ENCODE peak calls at places on chromosomes 2 and 18, in eight cellular contexts. L is Kasumi-1; E is NCI-H2171 treated with DMSO at 0.1 percent for 48 hours; H is GM03348; P is NCI-H1105 treated with DMSO at 0.1 percent for 48 hours; S is SK-MEL-5; N is activated CD8-positive, alpha-beta memory T cell treated with anti-CD3 and anti-CD28 coated beads for 48 hours; F is upper lobe of right lung. W is an unnamed sample.

GRCh38 chr2:47519604-47520301 is 116.8 kb downstream of the MSH2 start:
- DNase-seq in L (no peak), F (no peak), S (no peak), H (no peak), E (peak), P (no peak), N (no peak), W (no peak)

GRCh38 chr18:57107141-57107832 is 39.6 kb upstream of the BOD1L2 start:
- DNase-seq in N (no peak), E (no peak), F (no peak), L (peak), P (no peak), H (peak), S (peak), W (no peak)

GRCh38 chr2:212708346-212708745 is 169.7 kb upstream of the ERBB4 start:
- DNase-seq in H (peak), P (no peak), F (no peak), L (no peak), S (no peak), E (no peak), N (no peak), W (no peak)

GRCh38 chr2:220687231-220687843 is 884.8 kb downstream of the EPHA4 start:
- DNase-seq in S (peak), L (peak), E (peak), N (peak), F (peak), H (peak), P (no peak), W (peak)

GRCh38 chr2:72263781-72264060 is 116.1 kb upstream of the CYP26B1 start:
- DNase-seq in F (no peak), N (no peak), L (no peak), P (no peak), E (no peak), H (peak), S (no peak), W (no peak)

GRCh38 chr18:25351773-25352628 is at the start of gene ZNF521:
- DNase-seq in H (peak), L (peak), P (peak), N (no peak), F (peak), E (peak), S (peak), W (peak)

GRCh38 chr2:29063646-29064372 is 10.5 kb downstream of the PCARE start:
- DNase-seq in H (peak), E (no peak), S (peak), L (no peak), P (no peak), N (no peak), F (no peak), W (no peak)

GRCh38 chr2:8627019-8627691 is 54.7 kb upstream of the ID2 start:
- DNase-seq in L (no peak), N (no peak), F (no peak), E (no peak), S (no peak), P (no peak), H (no peak), W (no peak)

GRCh38 chr2:99337931-99338580 is 867 bp downstream of the EIF5B start:
- DNase-seq in P (peak), F (no peak), H (peak), L (peak), S (peak), N (no peak), E (peak), W (no peak)

GRCh38 chr2:201415149-201415548 is 36.1 kb downstream of the TRAK2 start:
- DNase-seq in E (no peak), H (no peak), F (no peak), S (no peak), P (no peak), L (no peak), N (no peak), W (no peak)

GRCh38 chr2:80378-80777 is 34.1 kb upstream of the FAM110C start:
- DNase-seq in P (no peak), H (no peak), L (no peak), F (no peak), E (no peak), N (no peak), S (no peak), W (no peak)

GRCh38 chr2:150495993-150496627 is 8.6 kb upstream of the RND3 start:
- DNase-seq in E (no peak), S (no peak), P (no peak), N (no peak), L (no peak), F (no peak), H (peak), W (no peak)

GRCh38 chr2:135096665-135097446 is 44.8 kb downstream of the RAB3GAP1 start:
- DNase-seq in L (no peak), P (no peak), S (no peak), N (no peak), F (no peak), H (no peak), E (no peak), W (no peak)

GRCh38 chr2:25561136-25561850 is 112.1 kb downstream of the DTNB start:
- DNase-seq in L (no peak), P (no peak), N (peak), F (no peak), H (no peak), E (no peak), S (peak), W (no peak)

GRCh38 chr18:7417742-7418141 is 149.4 kb upstream of the PTPRM start:
- DNase-seq in N (no peak), S (no peak), F (no peak), E (no peak), L (no peak), P (no peak), H (peak), W (no peak)

GRCh38 chr18:44859263-44859662 is 178.6 kb downstream of the SETBP1 start:
- DNase-seq in E (no peak), F (no peak), P (no peak), S (no peak), H (no peak), N (no peak), L (no peak), W (no peak)

GRCh38 chr2:14944562-14945346 is 312.2 kb downstream of the LRATD1 start:
- DNase-seq in L (peak), S (peak), E (peak), H (peak), P (peak), N (no peak), F (no peak), W (peak)

GRCh38 chr18:48791636-48792105 is 159.1 kb downstream of the SMAD7 start:
- DNase-seq in H (no peak), S (no peak), N (no peak), P (no peak), E (no peak), F (no peak), L (no peak), W (no peak)

GRCh38 chr2:122061206-122061605 is 305.8 kb downstream of the TSN start:
- DNase-seq in E (no peak), S (no peak), N (no peak), P (no peak), L (no peak), H (no peak), F (no peak), W (no peak)

GRCh38 chr2:68303033-68303901 is 16.5 kb downstream of the CNRIP1 start:
- DNase-seq in F (no peak), N (no peak), L (no peak), S (no peak), E (no peak), H (no peak), P (no peak), W (no peak)

GRCh38 chr2:55489467-55490062 is 30.0 kb upstream of the CFAP36 start:
- DNase-seq in F (no peak), N (no peak), P (no peak), H (no peak), L (no peak), S (no peak), E (peak), W (no peak)

GRCh38 chr18:23722646-23723045 is 33.4 kb downstream of the LAMA3 start:
- DNase-seq in N (no peak), E (no peak), L (no peak), P (no peak), S (no peak), H (no peak), F (no peak), W (no peak)

GRCh38 chr18:46422552-46423055 is 234.4 kb downstream of the LOXHD1 start:
- DNase-seq in L (no peak), P (no peak), H (no peak), N (no peak), F (no peak), S (no peak), E (no peak), W (no peak)